ENCODE peak calls at places on chromosomes 1 and 21, in seven cellular contexts. N is transverse colon; O is CD8-positive, alpha-beta memory T cell; T is body of pancreas; L is hepatocyte; M is astrocyte; Q is cardiac muscle cell. A is an unnamed sample.

GRCh38 chr1:161273402-161273801 is 14.9 kb downstream of the PCP4L1 start:
- DNase-seq in N (no peak), O (no peak), T (no peak), L (no peak), M (no peak), Q (no peak), A (no peak)

GRCh38 chr1:234823191-234824176 is 213.5 kb upstream of the IRF2BP2 start:
- DNase-seq in N (peak; percentile 87), O (no peak), T (no peak), L (peak; percentile 78), M (no peak), Q (no peak), A (no peak)

GRCh38 chr1:14846688-14847087 is 248.2 kb downstream of the KAZN start:
- DNase-seq in N (no peak), O (no peak), T (no peak), L (no peak), M (no peak), Q (no peak), A (no peak)

GRCh38 chr1:33347650-33347992 is 26.7 kb upstream of the A3GALT2 start:
- DNase-seq in N (peak; percentile 47), O (no peak), T (no peak), L (peak; percentile 53), M (no peak), Q (peak; percentile 78), A (no peak)

GRCh38 chr21:8993943-8994639 is 1527.3 kb upstream of the TPTE start:
- DNase-seq in N (no peak), O (no peak), T (no peak), L (no peak), M (no peak), Q (no peak), A (no peak)

GRCh38 chr1:158248122-158248521 is 6.1 kb upstream of the CD1A start:
- DNase-seq in N (peak; percentile 39), O (no peak), T (no peak), L (no peak), M (no peak), Q (no peak), A (no peak)

GRCh38 chr1:38775175-38775845 is 84.3 kb downstream of the RRAGC start:
- DNase-seq in N (no peak), O (no peak), T (no peak), L (no peak), M (no peak), Q (no peak), A (peak; percentile 87)

GRCh38 chr1:181206979-181207790 is 118.7 kb downstream of the IER5 start:
- DNase-seq in N (no peak), O (no peak), T (no peak), L (no peak), M (no peak), Q (no peak), A (no peak)

GRCh38 chr1:243850013-243850367 is at the start of gene AKT3:
- DNase-seq in N (no peak), O (no peak), T (no peak), L (peak; percentile 83), M (no peak), Q (peak; percentile 86), A (peak; percentile 94)

GRCh38 chr1:67719329-67720196 is 34.6 kb downstream of the GADD45A start:
- DNase-seq in N (no peak), O (no peak), T (no peak), L (no peak), M (no peak), Q (no peak), A (no peak)

GRCh38 chr1:205923663-205924435 is 19.4 kb downstream of the SLC26A9 start:
- DNase-seq in N (no peak), O (no peak), T (no peak), L (no peak), M (no peak), Q (no peak), A (peak; percentile 10)

GRCh38 chr1:156836041-156836654 is 19.5 kb upstream of the SH2D2A start:
- DNase-seq in N (no peak), O (no peak), T (no peak), L (no peak), M (no peak), Q (no peak), A (no peak)

GRCh38 chr1:7561331-7561921 is 209.7 kb upstream of the VAMP3 start:
- DNase-seq in N (no peak), O (no peak), T (no peak), L (no peak), M (no peak), Q (peak; percentile 40), A (peak; percentile 84)

GRCh38 chr21:36976882-36977651 is 10.6 kb upstream of the HLCS start:
- DNase-seq in N (peak; percentile 17), O (peak; percentile 9), T (peak; percentile 42), L (peak; percentile 80), M (peak; percentile 61), Q (peak; percentile 83), A (peak; percentile 76)

GRCh38 chr1:231694081-231694443 is 67.5 kb downstream of the DISC1 start:
- DNase-seq in N (no peak), O (no peak), T (no peak), L (no peak), M (no peak), Q (no peak), A (no peak)

GRCh38 chr1:197467881-197468280 is 199.8 kb downstream of the CRB1 start:
- DNase-seq in N (no peak), O (no peak), T (no peak), L (no peak), M (peak; percentile 92), Q (peak; percentile 92), A (no peak)

GRCh38 chr21:45769239-45769758 is 125.8 kb downstream of the PCBP3 start:
- DNase-seq in N (no peak), O (no peak), T (no peak), L (no peak), M (no peak), Q (no peak), A (no peak)

DNA sequence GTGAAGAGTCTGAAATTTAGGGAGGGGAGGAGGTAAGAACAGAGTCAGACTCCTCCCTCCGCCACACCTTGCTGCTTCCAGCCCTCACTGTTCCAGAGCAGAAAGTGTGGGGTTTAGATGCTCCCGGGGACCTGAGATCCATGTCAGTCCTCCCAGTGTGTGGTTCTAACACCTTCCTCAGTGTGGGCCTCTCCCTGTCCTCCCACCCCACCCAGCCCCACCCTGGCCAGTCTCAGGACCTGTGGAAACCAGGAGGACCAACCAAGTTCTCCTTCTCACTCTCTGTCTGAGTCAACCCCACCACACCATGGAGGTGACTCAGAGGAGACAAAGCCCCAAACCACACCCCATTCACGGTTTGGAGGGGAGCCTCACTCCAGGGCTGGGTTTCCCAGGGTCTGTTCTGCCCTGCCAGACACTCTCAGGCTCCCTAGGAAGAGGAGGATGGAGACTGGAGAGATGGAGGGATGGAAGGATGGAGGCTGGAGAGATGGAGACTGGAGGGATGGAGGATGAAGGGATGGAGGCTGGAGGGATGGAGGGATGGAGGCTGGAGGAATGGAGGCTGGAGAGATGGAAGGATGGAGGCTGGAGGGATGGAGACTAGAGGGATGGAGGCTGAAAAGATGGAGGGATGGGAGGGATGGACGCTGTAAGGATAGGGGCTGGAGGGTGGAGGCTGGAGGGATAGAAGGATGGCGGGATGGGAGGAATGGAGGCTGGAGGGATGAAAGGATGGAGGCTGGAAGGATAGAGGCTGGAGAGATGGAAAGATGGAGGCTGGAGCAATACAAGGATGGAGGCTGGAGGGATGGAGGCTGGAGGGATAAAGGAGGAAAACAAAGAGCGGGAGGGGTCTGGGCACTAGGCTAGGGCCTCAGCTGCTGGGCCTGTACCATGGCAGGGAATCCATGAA is 100.9 kb upstream of the RUNX3 start:
- DNase-seq in N (peak; percentile 28), O (peak; percentile 60), T (no peak), L (no peak), M (peak; percentile 41), Q (no peak), A (no peak)
- H3K27ac ChIP-seq in N (peak overlapping the region; percentile 41), O (peak overlapping the region; percentile 14), T (no peak overlapping the region), L (no peak overlapping the region), M (peak overlapping the region; percentile 64), Q (no peak overlapping the region), A (no peak overlapping the region)

GRCh38 chr1:78081980-78082860 is 36.5 kb downstream of the GIPC2 start:
- DNase-seq in N (no peak), O (no peak), T (no peak), L (peak; percentile 16), M (peak; percentile 67), Q (peak; percentile 51), A (no peak)

GRCh38 chr1:78075621-78076020 is 29.9 kb downstream of the GIPC2 start:
- DNase-seq in N (no peak), O (no peak), T (no peak), L (no peak), M (no peak), Q (peak; percentile 40), A (no peak)

GRCh38 chr1:78078358-78078757 is 32.6 kb downstream of the GIPC2 start:
- DNase-seq in N (no peak), O (no peak), T (no peak), L (no peak), M (no peak), Q (no peak), A (no peak)

GRCh38 chr1:78079580-78079979 is 33.8 kb downstream of the GIPC2 start:
- DNase-seq in N (no peak), O (no peak), T (no peak), L (no peak), M (peak; percentile 53), Q (peak; percentile 50), A (no peak)

GRCh38 chr1:78080767-78081166 is 35.0 kb downstream of the GIPC2 start:
- DNase-seq in N (no peak), O (no peak), T (no peak), L (no peak), M (no peak), Q (no peak), A (no peak)
- H3K4me3 ChIP-seq in N (no peak overlapping the region), O (peak overlapping the region; percentile 46), T (no peak overlapping the region), L (no peak overlapping the region), M (no peak overlapping the region), Q (no peak overlapping the region), A (no peak overlapping the region)

GRCh38 chr1:63350320-63350719 is 17.1 kb upstream of the ALG6 start:
- DNase-seq in N (no peak), O (no peak), T (no peak), L (no peak), M (no peak), Q (no peak), A (no peak)

DNA sequence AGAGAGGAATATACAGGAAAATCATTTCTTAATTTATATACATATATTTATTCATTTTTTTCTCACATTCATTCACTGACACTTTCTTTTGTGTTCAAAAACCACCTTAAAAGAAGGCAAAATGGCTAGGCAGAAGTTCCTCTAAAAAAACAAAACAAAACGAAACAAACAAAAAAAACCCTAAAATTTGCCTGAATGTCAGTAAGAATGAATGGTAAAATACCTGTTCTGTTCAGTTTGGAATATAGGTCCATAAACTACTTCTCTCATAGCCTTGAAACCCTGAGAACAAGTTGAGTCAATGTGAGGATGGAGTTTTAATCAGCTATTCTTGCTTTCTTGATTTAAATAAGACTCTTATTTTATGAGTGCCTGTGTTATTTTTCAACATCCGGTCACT is 14.7 kb upstream of the ALG6 start:
- DNase-seq in N (no peak), O (no peak), T (no peak), L (no peak), M (no peak), Q (no peak), A (no peak)
- H3K27me3 ChIP-seq in N (peaks cover 53% of the 10 kb centered on the region), O (peaks cover 13% of the 10 kb centered on the region), T (no peaks in the 10 kb centered on the region), L (peaks cover 34% of the 10 kb centered on the region), M (peaks cover 27% of the 10 kb centered on the region), Q (peaks cover 35% of the 10 kb centered on the region), A (no peaks in the 10 kb centered on the region)

GRCh38 chr1:43648448-43648847 is 1.5 kb upstream of the KDM4A start:
- DNase-seq in N (no peak), O (no peak), T (no peak), L (no peak), M (no peak), Q (peak; percentile 14), A (no peak)
- H3K27ac ChIP-seq in N (peak overlapping the region; percentile 93), O (no peak overlapping the region), T (no peak overlapping the region), L (peak overlapping the region; percentile 91), M (no peak overlapping the region), Q (no peak overlapping the region), A (no peak overlapping the region)

GRCh38 chr1:202623075-202623474 is 87.2 kb downstream of the SYT2 start:
- DNase-seq in N (no peak), O (no peak), T (no peak), L (peak; percentile 54), M (peak; percentile 48), Q (peak; percentile 69), A (peak; percentile 95)
- H3K4me3 ChIP-seq in N (no peak overlapping the region), O (no peak overlapping the region), T (no peak overlapping the region), L (no peak overlapping the region), M (no peak overlapping the region), Q (no peak overlapping the region), A (peak overlapping the region; percentile 11)